ENCODE peak calls at places on chromosomes 5 and 9, in ten cellular contexts. U, L, O, I, A, P, M, R, C and V are unnamed samples.

GRCh38 chr9:98215821-98216220 is 23.4 kb upstream of the CORO2A start:
- DNase-seq in U (peak), L (peak), O (no peak), I (peak), A (no peak), P (no peak), M (no peak), R (no peak), C (no peak), V (no peak)

GRCh38 chr9:14211564-14211963 is 102.4 kb downstream of the NFIB start:
- DNase-seq in U (no peak), L (no peak), O (no peak), I (no peak), A (no peak), P (no peak), M (no peak), R (no peak), C (no peak), V (no peak)

GRCh38 chr5:38994329-38994927 is 79.8 kb downstream of the RICTOR start:
- DNase-seq in U (peak), L (peak), O (no peak), I (peak), A (peak), P (no peak), M (peak), R (peak), C (no peak), V (no peak)

GRCh38 chr9:136552117-136552685 is 6.4 kb upstream of the NOTCH1 start:
- DNase-seq in U (no peak), L (no peak), O (no peak), I (no peak), A (peak), P (no peak), M (no peak), R (peak), C (no peak), V (no peak)

GRCh38 chr9:81613002-81613750 is 76.2 kb downstream of the TLE1 start:
- DNase-seq in U (no peak), L (no peak), O (no peak), I (no peak), A (peak), P (peak), M (peak), R (peak), C (no peak), V (no peak)

GRCh38 chr5:98774192-98775046 is 956 bp downstream of the RGMB start:
- DNase-seq in U (peak), L (peak), O (peak), I (peak), A (no peak), P (peak), M (peak), R (peak), C (no peak), V (peak)

GRCh38 chr5:80854583-80854982 is 105.6 kb upstream of the RASGRF2 start:
- DNase-seq in U (no peak), L (no peak), O (no peak), I (no peak), A (no peak), P (no peak), M (no peak), R (no peak), C (no peak), V (no peak)

GRCh38 chr5:177447611-177448243 is 1.1 kb downstream of the PRR7 start:
- DNase-seq in U (peak), L (peak), O (no peak), I (no peak), A (no peak), P (peak), M (peak), R (no peak), C (peak), V (no peak)

GRCh38 chr5:5159282-5160108 is 19.4 kb downstream of the ADAMTS16 start:
- DNase-seq in U (no peak), L (no peak), O (no peak), I (no peak), A (no peak), P (no peak), M (no peak), R (no peak), C (no peak), V (no peak)

GRCh38 chr5:39209924-39210323 is 9.4 kb downstream of the FYB1 start:
- DNase-seq in U (no peak), L (no peak), O (no peak), I (peak), A (no peak), P (no peak), M (peak), R (no peak), C (no peak), V (no peak)

GRCh38 chr9:116928884-116929283 is 241.8 kb downstream of the TRIM32 start:
- DNase-seq in U (no peak), L (no peak), O (no peak), I (no peak), A (no peak), P (no peak), M (no peak), R (no peak), C (no peak), V (no peak)

GRCh38 chr5:132297211-132297940 is 3.2 kb downstream of the SLC22A4 start:
- DNase-seq in U (no peak), L (no peak), O (no peak), I (no peak), A (no peak), P (no peak), M (no peak), R (no peak), C (no peak), V (no peak)

GRCh38 chr5:90518666-90519065 is 10.7 kb downstream of the LYSMD3 start:
- DNase-seq in U (no peak), L (no peak), O (no peak), I (no peak), A (no peak), P (no peak), M (no peak), R (no peak), C (no peak), V (no peak)

GRCh38 chr5:131067596-131067995 is 97.5 kb downstream of the HINT1 start:
- DNase-seq in U (no peak), L (no peak), O (no peak), I (no peak), A (no peak), P (no peak), M (no peak), R (no peak), C (no peak), V (no peak)

GRCh38 chr5:96718635-96719077 is 56.5 kb downstream of the CAST start:
- DNase-seq in U (no peak), L (no peak), O (peak), I (no peak), A (no peak), P (peak), M (peak), R (peak), C (no peak), V (peak)

GRCh38 chr5:148855249-148856008 is 29.0 kb downstream of the ADRB2 start:
- DNase-seq in U (no peak), L (no peak), O (no peak), I (no peak), A (no peak), P (no peak), M (no peak), R (no peak), C (no peak), V (no peak)

GRCh38 chr5:125575561-125576504 is 829.4 kb upstream of the ZNF608 start:
- DNase-seq in U (peak), L (no peak), O (no peak), I (no peak), A (no peak), P (peak), M (no peak), R (peak), C (peak), V (no peak)

GRCh38 chr9:77417570-77417969 is 230.6 kb downstream of the GNA14 start:
- DNase-seq in U (no peak), L (no peak), O (no peak), I (no peak), A (peak), P (no peak), M (no peak), R (no peak), C (no peak), V (no peak)

GRCh38 chr5:88878976-88879375 is 4.0 kb downstream of the MEF2C start:
- DNase-seq in U (no peak), L (no peak), O (no peak), I (no peak), A (no peak), P (no peak), M (no peak), R (no peak), C (no peak), V (no peak)

GRCh38 chr9:114735732-114736131 is 53.7 kb upstream of the TEX48 start:
- DNase-seq in U (no peak), L (no peak), O (no peak), I (no peak), A (no peak), P (no peak), M (no peak), R (no peak), C (no peak), V (no peak)

DNA sequence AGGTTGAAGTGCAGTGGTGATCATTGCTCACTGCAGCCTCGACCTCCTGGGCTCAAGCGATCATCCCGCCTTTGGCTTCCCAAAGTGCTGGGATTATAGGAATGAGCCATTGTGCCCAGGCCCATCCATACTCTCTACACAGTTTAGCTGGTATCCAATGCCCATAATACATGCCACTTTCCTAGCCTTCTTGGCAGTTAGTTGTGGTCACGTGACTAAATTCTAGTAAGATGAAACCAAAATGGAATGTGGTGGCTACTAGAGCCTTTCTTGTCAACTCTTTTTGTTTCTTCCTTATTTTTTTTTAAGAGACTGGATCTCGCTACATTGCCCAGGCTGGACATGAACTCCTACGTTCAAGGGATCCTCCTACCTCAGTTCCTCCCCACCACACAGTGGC is 15.3 kb upstream of the KIF27 start:
- DNase-seq in U (no peak), L (no peak), O (no peak), I (no peak), A (no peak), P (no peak), M (no peak), R (no peak), C (no peak), V (no peak)
- H3K27ac ChIP-seq in U (no peak), L (no peak), O (no peak), I (no peak), A (no peak), P (no peak), M (no peak), R (no peak), C (no peak), V (no peak)

GRCh38 chr5:172861461-172861860 is 27.4 kb downstream of the ERGIC1 start:
- DNase-seq in U (no peak), L (no peak), O (no peak), I (no peak), A (no peak), P (no peak), M (no peak), R (no peak), C (no peak), V (no peak)
- H3K27ac ChIP-seq in U (no peak), L (peak), O (peak), I (no peak), A (no peak), P (peak), M (peak), R (peak), C (peak), V (peak)

GRCh38 chr5:56202483-56202882 is 30.6 kb downstream of the ANKRD55 start:
- DNase-seq in U (no peak), L (no peak), O (no peak), I (no peak), A (no peak), P (no peak), M (no peak), R (no peak), C (no peak), V (no peak)
- H3K27ac ChIP-seq in U (no peak), L (no peak), O (no peak), I (no peak), A (no peak), P (no peak), M (no peak), R (no peak), C (no peak), V (no peak)

GRCh38 chr9:109907810-109908458 is 127.9 kb downstream of the PALM2AKAP2 start:
- DNase-seq in U (no peak), L (no peak), O (no peak), I (no peak), A (no peak), P (no peak), M (no peak), R (peak), C (no peak), V (no peak)

GRCh38 chr9:109908459-109909390 is 128.7 kb downstream of the PALM2AKAP2 start:
- DNase-seq in U (no peak), L (no peak), O (no peak), I (no peak), A (peak), P (no peak), M (no peak), R (no peak), C (no peak), V (no peak)

GRCh38 chr9:109907400-109907799 is 127.4 kb downstream of the PALM2AKAP2 start:
- DNase-seq in U (no peak), L (no peak), O (no peak), I (no peak), A (no peak), P (peak), M (peak), R (peak), C (no peak), V (no peak)

GRCh38 chr9:109905472-109905871 is 125.5 kb downstream of the PALM2AKAP2 start:
- DNase-seq in U (no peak), L (no peak), O (no peak), I (no peak), A (no peak), P (no peak), M (no peak), R (no peak), C (no peak), V (no peak)

DNA sequence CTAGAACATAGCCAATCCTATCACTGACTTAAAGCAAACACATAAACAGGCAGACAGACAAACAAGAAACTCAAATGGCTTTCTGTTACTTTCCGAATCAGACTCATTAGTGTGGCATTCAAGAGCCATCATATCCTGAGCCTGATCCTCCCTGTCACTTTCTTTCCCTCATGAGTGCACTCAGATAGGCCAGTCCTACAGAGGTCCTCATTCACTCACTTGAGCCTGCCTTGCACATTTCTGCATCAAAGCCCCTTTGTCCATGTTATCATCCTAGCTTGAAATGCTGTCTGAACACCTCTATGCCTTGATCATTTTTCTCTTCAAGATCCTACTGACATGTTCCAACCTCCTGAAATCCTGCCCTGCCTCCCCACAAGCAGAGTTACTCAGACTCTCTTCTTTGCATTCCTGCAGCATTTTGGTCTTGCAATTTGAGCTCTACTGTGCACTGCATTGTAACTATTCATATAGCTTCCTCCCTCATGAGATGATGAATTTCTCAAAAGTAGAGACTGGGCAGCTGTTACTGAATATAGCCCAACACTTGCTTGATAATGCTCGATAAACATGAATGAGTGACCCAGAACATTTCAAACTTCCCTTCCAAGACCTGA is 126.9 kb downstream of the PALM2AKAP2 start:
- DNase-seq in U (peak), L (no peak), O (no peak), I (no peak), A (no peak), P (no peak), M (no peak), R (no peak), C (no peak), V (no peak)
- H3K27ac ChIP-seq in U (peak), L (peak), O (peak), I (no peak), A (peak), P (peak), M (peak), R (peak), C (peak), V (peak)

GRCh38 chr9:86735772-86736458 is 211.4 kb downstream of the GAS1 start:
- DNase-seq in U (no peak), L (peak), O (no peak), I (no peak), A (no peak), P (no peak), M (no peak), R (no peak), C (no peak), V (no peak)

GRCh38 chr9:86731511-86731993 is 215.8 kb downstream of the GAS1 start:
- DNase-seq in U (no peak), L (no peak), O (no peak), I (no peak), A (no peak), P (no peak), M (no peak), R (no peak), C (no peak), V (no peak)

GRCh38 chr9:86732514-86732913 is 214.8 kb downstream of the GAS1 start:
- DNase-seq in U (no peak), L (no peak), O (no peak), I (no peak), A (no peak), P (no peak), M (no peak), R (peak), C (no peak), V (no peak)

GRCh38 chr9:86734762-86735161 is 212.5 kb downstream of the GAS1 start:
- DNase-seq in U (no peak), L (no peak), O (no peak), I (no peak), A (no peak), P (no peak), M (no peak), R (peak), C (no peak), V (no peak)

DNA sequence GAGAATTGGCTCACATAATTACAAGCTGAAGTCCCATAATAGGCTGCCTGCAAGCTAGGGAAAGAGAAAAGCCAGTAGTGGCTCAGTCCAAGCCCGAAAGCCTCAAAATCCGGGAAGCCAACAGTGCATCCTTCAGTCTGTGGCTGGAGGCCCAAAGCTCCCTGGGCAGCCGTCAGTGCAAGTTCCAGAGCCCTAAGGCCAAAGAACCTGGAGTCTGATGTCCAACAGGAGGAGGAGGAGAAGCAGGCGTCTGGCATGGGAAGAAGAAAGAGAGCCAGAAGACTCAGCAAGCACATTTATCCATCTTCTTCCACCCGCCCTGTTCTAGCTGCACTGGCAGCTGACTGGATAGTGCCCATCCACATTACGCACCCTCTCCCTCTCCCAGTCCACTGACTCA is 213.4 kb downstream of the GAS1 start:
- DNase-seq in U (no peak), L (no peak), O (no peak), I (no peak), A (no peak), P (no peak), M (no peak), R (peak), C (no peak), V (no peak)
- H3K27ac ChIP-seq in U (no peak), L (no peak), O (no peak), I (no peak), A (no peak), P (no peak), M (no peak), R (peak), C (no peak), V (no peak)

DNA sequence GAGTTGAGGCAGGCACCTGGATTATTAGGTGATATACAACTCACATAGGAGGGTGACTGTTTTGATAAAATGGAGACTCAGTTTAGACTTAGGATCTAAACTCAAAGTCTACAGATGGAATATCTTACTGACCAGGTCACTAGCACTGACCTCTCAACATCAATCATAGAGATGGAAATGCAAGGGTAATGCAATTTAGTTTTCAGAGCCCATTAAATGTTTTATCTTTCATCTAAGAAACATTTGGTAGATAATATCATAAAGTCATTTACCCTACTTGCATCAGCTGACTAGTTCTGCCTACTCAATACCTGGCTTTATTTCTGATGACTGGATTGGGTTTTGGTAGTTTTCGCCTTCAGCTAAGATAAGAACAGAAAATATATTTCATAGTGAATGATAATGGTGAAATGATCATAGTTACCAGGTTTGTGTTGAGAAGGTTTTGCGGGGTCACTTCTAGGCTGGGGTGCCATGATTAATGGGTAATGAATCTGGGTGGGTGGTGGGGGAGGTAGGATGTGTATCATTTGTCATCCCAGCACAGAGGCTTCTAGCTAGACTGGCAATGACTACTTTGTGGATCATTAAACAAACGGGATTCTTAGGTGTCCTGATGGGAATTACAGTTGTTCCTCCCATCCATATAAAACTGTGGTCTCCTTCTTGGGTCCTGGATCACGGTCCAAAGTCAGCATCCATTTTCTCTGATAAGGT is 173.4 kb downstream of the PPP2R2B start:
- DNase-seq in U (no peak), L (no peak), O (no peak), I (no peak), A (no peak), P (no peak), M (no peak), R (no peak), C (no peak), V (no peak)
- H3K27ac ChIP-seq in U (no peak), L (no peak), O (no peak), I (no peak), A (no peak), P (no peak), M (no peak), R (no peak), C (no peak), V (no peak)

GRCh38 chr5:150616506-150616905 is 24.0 kb upstream of the SYNPO start:
- DNase-seq in U (no peak), L (no peak), O (no peak), I (no peak), A (no peak), P (no peak), M (no peak), R (no peak), C (no peak), V (no peak)
- H3K27ac ChIP-seq in U (no peak), L (peak), O (peak), I (no peak), A (no peak), P (peak), M (peak), R (peak), C (no peak), V (no peak)

GRCh38 chr9:4622016-4622415 is 40.1 kb upstream of the PLPP6 start:
- DNase-seq in U (no peak), L (no peak), O (no peak), I (no peak), A (no peak), P (no peak), M (no peak), R (no peak), C (no peak), V (no peak)
- H3K27ac ChIP-seq in U (no peak), L (no peak), O (no peak), I (no peak), A (no peak), P (no peak), M (no peak), R (no peak), C (no peak), V (no peak)